ENCODE peak calls at places on chromosomes 4 and X, in eight cellular contexts. W is astrocyte of the cerebellum, H is lung, M is HFF-Myc, T is cardiac fibroblast, V is suprapubic skin, B is nephron progenitor cell, D is IMR-90. C is an unnamed sample.

GRCh38 chrX:43718956-43719355 is 62.9 kb downstream of the MAOA start:
- DNase-seq in W (no peak), H (no peak), M (no peak), T (no peak), V (no peak), B (no peak), D (no peak), C (no peak)

GRCh38 chr4:143287571-143287923 is 49.1 kb upstream of the GAB1 start:
- DNase-seq in W (no peak), H (no peak), M (no peak), T (no peak), V (no peak), B (no peak), D (no peak), C (no peak)

GRCh38 chrX:118520206-118520857 is 24.7 kb downstream of the DOCK11 start:
- DNase-seq in W (peak), H (no peak), M (no peak), T (peak), V (no peak), B (no peak), D (peak), C (no peak)

GRCh38 chr4:102263024-102263787 is 82.1 kb downstream of the SLC39A8 start:
- DNase-seq in W (peak), H (no peak), M (no peak), T (peak), V (no peak), B (no peak), D (peak), C (peak)

GRCh38 chrX:9340619-9341304 is 124.1 kb upstream of the TBL1X start:
- DNase-seq in W (no peak), H (peak), M (no peak), T (peak), V (no peak), B (peak), D (peak), C (peak)

GRCh38 chr4:186723207-186724047 is at the start of gene FAT1:
- DNase-seq in W (peak), H (peak), M (no peak), T (peak), V (no peak), B (peak), D (peak), C (no peak)

GRCh38 chr4:180028682-180029081 is 2214.5 kb upstream of the TENM3 start:
- DNase-seq in W (no peak), H (no peak), M (no peak), T (peak), V (no peak), B (peak), D (peak), C (no peak)

GRCh38 chr4:156169011-156169410 is 215.3 kb upstream of the CTSO start:
- DNase-seq in W (peak), H (peak), M (peak), T (peak), V (no peak), B (peak), D (peak), C (peak)

GRCh38 chr4:41209187-41209586 is 5.2 kb downstream of the APBB2 start:
- DNase-seq in W (no peak), H (no peak), M (no peak), T (peak), V (no peak), B (no peak), D (no peak), C (no peak)

GRCh38 chrX:68307767-68308166 is 125.5 kb downstream of the OPHN1 start:
- DNase-seq in W (peak), H (no peak), M (no peak), T (peak), V (no peak), B (no peak), D (peak), C (no peak)

GRCh38 chrX:118571829-118572228 is 76.2 kb downstream of the DOCK11 start:
- DNase-seq in W (no peak), H (no peak), M (no peak), T (no peak), V (no peak), B (no peak), D (no peak), C (no peak)

GRCh38 chr4:16607241-16607640 is 291.2 kb downstream of the LDB2 start:
- DNase-seq in W (no peak), H (no peak), M (no peak), T (no peak), V (no peak), B (no peak), D (no peak), C (no peak)

GRCh38 chr4:156673483-156673882 is 298.1 kb downstream of the PDGFC start:
- DNase-seq in W (no peak), H (no peak), M (no peak), T (peak), V (no peak), B (no peak), D (peak), C (no peak)

GRCh38 chrX:3788494-3789233 is 75.2 kb upstream of the PRKX start:
- DNase-seq in W (no peak), H (no peak), M (no peak), T (no peak), V (no peak), B (peak), D (no peak), C (no peak)

GRCh38 chr4:54228563-54229501 is at the start of gene PDGFRA:
- DNase-seq in W (peak), H (peak), M (peak), T (peak), V (peak), B (peak), D (peak), C (no peak)

GRCh38 chr4:156805696-156806095 is 165.9 kb downstream of the PDGFC start:
- DNase-seq in W (no peak), H (no peak), M (no peak), T (no peak), V (no peak), B (peak), D (no peak), C (no peak)

GRCh38 chr4:172953896-172954568 is 214.6 kb upstream of the GALNT7 start:
- DNase-seq in W (no peak), H (no peak), M (no peak), T (peak), V (no peak), B (no peak), D (peak), C (no peak)

GRCh38 chr4:101795704-101796103 is 5.2 kb downstream of the BANK1 start:
- DNase-seq in W (no peak), H (no peak), M (no peak), T (no peak), V (no peak), B (no peak), D (no peak), C (no peak)

GRCh38 chrX:87236836-87237235 is 280.8 kb upstream of the KLHL4 start:
- DNase-seq in W (no peak), H (no peak), M (no peak), T (no peak), V (no peak), B (no peak), D (no peak), C (no peak)

GRCh38 chrX:27381419-27381818 is 81.7 kb downstream of the PPP4R3C start:
- DNase-seq in W (no peak), H (no peak), M (no peak), T (no peak), V (no peak), B (no peak), D (no peak), C (no peak)

GRCh38 chr4:53688186-53688790 is 97.0 kb upstream of the LNX1 start:
- DNase-seq in W (peak), H (no peak), M (peak), T (peak), V (no peak), B (no peak), D (peak), C (peak)

GRCh38 chrX:70432936-70433847 is 10.1 kb downstream of the GDPD2 start:
- DNase-seq in W (no peak), H (no peak), M (no peak), T (no peak), V (no peak), B (no peak), D (no peak), C (no peak)

GRCh38 chr4:67810011-67810410 is 55.8 kb upstream of the GNRHR start:
- DNase-seq in W (no peak), H (no peak), M (no peak), T (no peak), V (no peak), B (no peak), D (no peak), C (no peak)

GRCh38 chr4:107721436-107722090 is 1.5 kb upstream of the PAPSS1 start:
- DNase-seq in W (no peak), H (no peak), M (no peak), T (no peak), V (no peak), B (peak), D (no peak), C (peak)

GRCh38 chrX:12681047-12681446 is 110.2 kb upstream of the PRPS2 start:
- DNase-seq in W (no peak), H (no peak), M (no peak), T (no peak), V (no peak), B (no peak), D (no peak), C (no peak)

GRCh38 chr4:40502936-40503335 is 126.7 kb downstream of the RBM47 start:
- DNase-seq in W (no peak), H (no peak), M (no peak), T (peak), V (no peak), B (no peak), D (peak), C (peak)

GRCh38 chrX:57519578-57520118 is 72.2 kb upstream of the ZXDB start:
- DNase-seq in W (no peak), H (no peak), M (no peak), T (no peak), V (no peak), B (no peak), D (no peak), C (no peak)

GRCh38 chr4:31370866-31371465 is 650.8 kb downstream of the PCDH7 start:
- DNase-seq in W (peak), H (no peak), M (peak), T (peak), V (no peak), B (peak), D (peak), C (peak)

GRCh38 chrX:24264383-24264782 is 49.5 kb downstream of the SUPT20HL2 start:
- DNase-seq in W (no peak), H (no peak), M (no peak), T (peak), V (no peak), B (no peak), D (peak), C (no peak)

GRCh38 chr4:151325320-151326246 is at the start of gene SH3D19:
- DNase-seq in W (no peak), H (peak), M (no peak), T (peak), V (peak), B (peak), D (peak), C (peak)

GRCh38 chrX:78322863-78323262 is 4.5 kb downstream of the CYSLTR1 start:
- DNase-seq in W (no peak), H (no peak), M (no peak), T (no peak), V (no peak), B (no peak), D (no peak), C (no peak)

GRCh38 chr4:98482847-98483806 is 175.3 kb downstream of the TSPAN5 start:
- DNase-seq in W (no peak), H (no peak), M (no peak), T (peak), V (no peak), B (no peak), D (peak), C (peak)

GRCh38 chr4:147453561-147454141 is 27.2 kb upstream of the EDNRA start:
- DNase-seq in W (no peak), H (no peak), M (peak), T (peak), V (no peak), B (no peak), D (peak), C (no peak)

GRCh38 chrX:6095469-6095868 is 133.2 kb downstream of the NLGN4X start:
- DNase-seq in W (no peak), H (no peak), M (no peak), T (no peak), V (no peak), B (no peak), D (no peak), C (no peak)
- TF ChIP-seq CTCF in W (peak), H (no peak), M (no peak), T (no peak), V (no peak), B (peak), D (no peak), C (peak)

DNA sequence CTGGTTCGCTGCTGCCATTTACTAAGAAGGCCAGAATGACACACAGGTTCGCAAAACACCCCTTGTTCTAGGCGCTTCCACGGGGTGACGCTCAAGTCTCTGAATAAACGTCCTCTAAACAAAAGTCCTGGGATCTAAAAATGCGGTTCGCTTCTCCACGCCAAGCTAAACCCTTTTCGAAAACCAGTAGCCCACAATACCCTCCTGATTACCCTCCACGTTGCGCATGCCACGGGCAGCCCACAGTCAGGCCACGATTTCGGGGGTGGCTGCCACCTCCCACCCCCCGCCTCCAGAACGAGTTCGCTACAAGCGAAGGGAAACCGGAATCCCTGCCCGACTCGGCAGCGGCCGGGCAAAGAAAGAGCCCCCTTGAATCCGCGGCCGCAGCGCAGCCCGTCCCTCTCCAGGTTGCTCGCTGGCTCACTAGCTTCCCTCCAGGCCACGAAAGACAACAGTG is 423 bp downstream of the RPL39 start:
- DNase-seq in W (peak), H (peak), M (no peak), T (peak), V (no peak), B (peak), D (peak), C (no peak)
- TF ChIP-seq CTCF in W (peak), H (no peak), M (no peak), T (no peak), V (no peak), B (no peak), D (peak), C (peak)

GRCh38 chrX:30060718-30061117 is 154.6 kb upstream of the MAGEB2 start:
- DNase-seq in W (no peak), H (no peak), M (no peak), T (peak), V (no peak), B (peak), D (peak), C (no peak)

GRCh38 chrX:30067677-30068076 is 147.7 kb upstream of the MAGEB2 start:
- DNase-seq in W (no peak), H (no peak), M (no peak), T (no peak), V (no peak), B (no peak), D (no peak), C (no peak)

DNA sequence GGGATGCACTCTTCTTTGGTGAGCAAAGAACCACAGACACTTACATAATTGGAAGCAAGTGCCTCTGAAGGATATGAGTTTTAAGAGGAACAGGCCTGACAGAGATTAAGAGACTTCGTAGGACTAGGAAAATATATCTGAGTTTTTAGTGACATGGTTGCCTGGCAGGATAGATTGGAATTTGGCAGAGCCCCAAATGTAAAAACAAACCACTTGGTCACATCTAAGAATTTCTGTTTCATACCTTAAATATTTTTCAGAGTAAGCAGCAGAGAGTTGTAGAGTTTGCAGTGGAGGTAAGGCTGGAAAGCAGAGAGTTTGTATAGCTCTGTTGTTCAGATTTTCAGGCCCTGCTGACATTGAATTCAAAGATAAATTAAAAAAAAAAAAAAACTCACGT is 150.1 kb upstream of the MAGEB2 start:
- DNase-seq in W (peak), H (no peak), M (no peak), T (peak), V (no peak), B (no peak), D (peak), C (no peak)
- TF ChIP-seq CTCF in W (no peak), H (no peak), M (no peak), T (no peak), V (no peak), B (no peak), D (no peak), C (no peak)

GRCh38 chrX:41010188-41010846 is 74.9 kb upstream of the USP9X start:
- DNase-seq in W (peak), H (peak), M (peak), T (peak), V (peak), B (peak), D (peak), C (peak)
- TF ChIP-seq CTCF in W (peak), H (no peak), M (peak), T (peak), V (no peak), B (no peak), D (peak), C (no peak)

GRCh38 chrX:133183806-133184205 is 34.3 kb downstream of the TFDP3 start:
- DNase-seq in W (no peak), H (no peak), M (no peak), T (no peak), V (no peak), B (no peak), D (no peak), C (no peak)

GRCh38 chrX:133177202-133177601 is 41.0 kb downstream of the TFDP3 start:
- DNase-seq in W (no peak), H (no peak), M (no peak), T (no peak), V (no peak), B (no peak), D (no peak), C (no peak)

GRCh38 chrX:133185119-133185518 is 33.0 kb downstream of the TFDP3 start:
- DNase-seq in W (no peak), H (no peak), M (no peak), T (no peak), V (no peak), B (no peak), D (no peak), C (no peak)

DNA sequence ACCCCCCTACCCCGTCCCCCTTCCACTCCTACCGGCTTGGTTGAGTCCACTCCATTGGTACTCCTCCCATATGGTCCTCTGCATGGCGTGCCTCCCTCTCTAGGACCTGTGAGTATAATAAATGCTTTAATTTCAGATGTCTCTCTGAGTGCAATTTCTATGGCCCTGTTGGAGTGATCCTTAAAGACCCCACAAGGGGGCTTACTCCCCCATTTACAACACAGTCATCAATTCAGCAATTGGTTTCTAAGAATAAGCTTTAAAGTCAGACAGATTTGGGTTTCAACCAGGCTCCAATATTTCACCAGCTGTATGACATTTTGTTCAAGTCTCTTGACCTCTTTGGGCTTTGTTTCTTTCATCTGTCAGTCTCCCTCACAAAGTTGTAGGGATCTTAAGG is 38.7 kb downstream of the TFDP3 start:
- DNase-seq in W (no peak), H (no peak), M (no peak), T (no peak), V (no peak), B (no peak), D (no peak), C (no peak)
- TF ChIP-seq CTCF in W (no peak), H (no peak), M (no peak), T (no peak), V (no peak), B (peak), D (no peak), C (no peak)

GRCh38 chr4:23923840-23924239 is 34.0 kb upstream of the PPARGC1A start:
- DNase-seq in W (no peak), H (no peak), M (no peak), T (no peak), V (no peak), B (no peak), D (no peak), C (no peak)
- TF ChIP-seq CTCF in W (no peak), H (no peak), M (no peak), T (no peak), V (no peak), B (no peak), D (no peak), C (no peak)

DNA sequence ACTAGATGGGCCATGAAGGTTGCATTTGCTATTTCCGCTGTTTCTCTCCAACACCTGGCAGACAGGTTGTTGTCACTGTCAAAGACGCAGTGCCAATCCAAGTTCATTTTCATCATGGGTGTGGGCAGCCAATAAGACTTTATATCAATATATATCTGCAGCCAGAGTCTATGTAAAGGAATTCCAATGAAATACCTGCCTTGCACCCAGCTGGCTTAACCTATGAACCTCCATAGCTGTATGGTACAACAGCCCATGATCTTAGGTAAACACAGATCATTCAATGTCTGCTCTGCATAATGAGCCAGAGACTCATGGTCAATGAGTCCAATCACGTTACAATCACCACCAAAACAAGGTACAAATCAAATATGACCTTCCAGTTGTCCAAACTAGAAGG is 37.7 kb upstream of the ADGRA3 start:
- DNase-seq in W (no peak), H (no peak), M (no peak), T (no peak), V (no peak), B (no peak), D (no peak), C (no peak)
- TF ChIP-seq CTCF in W (no peak), H (no peak), M (no peak), T (no peak), V (no peak), B (no peak), D (no peak), C (no peak)